ENCODE peak calls at places on chromosomes 4 and X, in seven cellular contexts. A is islet precursor cell; M is activated CD4-positive, alpha-beta T cell treated with anti-CD3 and anti-CD28 coated beads, Interleukin-2, amount 10 ng/mL, durations not matched to agents 7 days and 5 days; L is activated T-cell treated with anti-CD3 and anti-CD28 coated beads, Interleukin-2, amount 50 U/mL, for 24 hours; Q is fibroblast of mammary gland; U is activated naive CD4-positive, alpha-beta T cell treated with anti-CD3 and anti-CD28 coated beads for 36 hours; R is NCI-H1105. V is an unnamed sample.

GRCh38 chr4:115370012-115370411 is 256.6 kb upstream of the NDST4 start:
- DNase-seq in A (no peak), M (no peak), L (no peak), Q (no peak), U (no peak), R (no peak), V (no peak)

GRCh38 chr4:184114431-184114830 is 103.2 kb downstream of the ENPP6 start:
- DNase-seq in A (peak; percentile 45), M (no peak), L (no peak), Q (no peak), U (no peak), R (no peak), V (peak; percentile 47)

GRCh38 chrX:37824491-37825224 is 22.7 kb downstream of the DYNLT3 start:
- DNase-seq in A (no peak), M (no peak), L (no peak), Q (no peak), U (no peak), R (no peak), V (no peak)

GRCh38 chrX:18997916-18998315 is 14.0 kb upstream of the PHKA2 start:
- DNase-seq in A (no peak), M (no peak), L (no peak), Q (peak; percentile 41), U (no peak), R (no peak), V (no peak)

GRCh38 chr4:17366496-17366895 is 145.4 kb downstream of the QDPR start:
- DNase-seq in A (no peak), M (no peak), L (no peak), Q (peak; percentile 30), U (no peak), R (no peak), V (no peak)

GRCh38 chr4:142274137-142274536 is 572.0 kb downstream of the INPP4B start:
- DNase-seq in A (no peak), M (no peak), L (no peak), Q (peak; percentile 62), U (no peak), R (no peak), V (no peak)

GRCh38 chr4:74621616-74622015 is 172.7 kb downstream of the BTC start:
- DNase-seq in A (no peak), M (no peak), L (no peak), Q (no peak), U (no peak), R (no peak), V (no peak)

GRCh38 chr4:83013420-83013867 is 2.8 kb upstream of the LIN54 start:
- DNase-seq in A (no peak), M (no peak), L (no peak), Q (no peak), U (no peak), R (no peak), V (no peak)

GRCh38 chrX:113644426-113644825 is 803.8 kb upstream of the AMOT start:
- DNase-seq in A (no peak), M (no peak), L (no peak), Q (peak; percentile 65), U (no peak), R (no peak), V (no peak)

GRCh38 chrX:7117587-7117986 is 29.9 kb upstream of the STS start:
- DNase-seq in A (no peak), M (no peak), L (no peak), Q (no peak), U (no peak), R (no peak), V (no peak)

GRCh38 chrX:44949125-44949524 is 76.1 kb downstream of the KDM6A start:
- DNase-seq in A (no peak), M (no peak), L (no peak), Q (no peak), U (no peak), R (no peak), V (no peak)

GRCh38 chrX:12979011-12979629 is 4.2 kb downstream of the TMSB4X start:
- DNase-seq in A (no peak), M (no peak), L (no peak), Q (peak; percentile 89), U (no peak), R (no peak), V (no peak)

GRCh38 chrX:17605676-17606075 is 131.6 kb upstream of the SCML1 start:
- DNase-seq in A (no peak), M (no peak), L (no peak), Q (no peak), U (no peak), R (no peak), V (no peak)

GRCh38 chr4:158996669-158997074 is 106.2 kb upstream of the RAPGEF2 start:
- DNase-seq in A (no peak), M (no peak), L (no peak), Q (peak; percentile 98), U (no peak), R (no peak), V (no peak)

GRCh38 chr4:39970559-39971270 is 7.0 kb downstream of the PDS5A start:
- DNase-seq in A (peak; percentile 83), M (no peak), L (no peak), Q (no peak), U (no peak), R (no peak), V (no peak)

V was measured in kidney.